ENCODE peak calls at places on chromosomes 13 and 19, in five cellular contexts. B is stimulated activated CD8-positive, alpha-beta memory T cell treated with anti-CD3 and anti-CD28 coated beads, Interleukin-2, amount 100 ng/mL, for 48 hours; Y is T-helper 1 cell; O is brain microvascular endothelial cell; A is M059J. N is an unnamed sample.

GRCh38 chr13:66492479-66492878 is 737.7 kb downstream of the PCDH9 start:
- DNase-seq in B (no peak), Y (no peak), O (no peak), A (no peak), N (no peak)

GRCh38 chr19:37007587-37008220 is 70.5 kb upstream of the ZNF420 start:
- DNase-seq in B (peak), Y (no peak), O (peak), A (no peak), N (peak)

GRCh38 chr19:35718345-35719041 is 690 bp downstream of the KMT2B start:
- DNase-seq in B (peak), Y (peak), O (no peak), A (peak), N (no peak)

GRCh38 chr13:33193428-33193974 is 92.1 kb downstream of the STARD13 start:
- DNase-seq in B (no peak), Y (no peak), O (no peak), A (peak), N (no peak)

GRCh38 chr13:31639443-31640163 is 99.7 kb upstream of the RXFP2 start:
- DNase-seq in B (no peak), Y (no peak), O (no peak), A (peak), N (peak)

GRCh38 chr13:77522444-77522843 is 13.1 kb upstream of the SCEL start:
- DNase-seq in B (no peak), Y (no peak), O (no peak), A (no peak), N (no peak)

GRCh38 chr19:44903602-44904425 is 1.8 kb upstream of the APOE start:
- DNase-seq in B (peak), Y (peak), O (peak), A (peak), N (peak)

GRCh38 chr19:54648129-54648528 is 14.7 kb upstream of the LILRB4 start:
- DNase-seq in B (no peak), Y (no peak), O (no peak), A (no peak), N (no peak)

GRCh38 chr19:33029746-33030303 is 34.9 kb downstream of the RHPN2 start:
- DNase-seq in B (no peak), Y (no peak), O (no peak), A (peak), N (no peak)

GRCh38 chr19:15445807-15446376 is 3.9 kb downstream of the WIZ start:
- DNase-seq in B (no peak), Y (no peak), O (no peak), A (no peak), N (no peak)

GRCh38 chr19:38974599-38975213 is 836 bp downstream of the FBXO17 start:
- DNase-seq in B (no peak), Y (no peak), O (no peak), A (no peak), N (no peak)

GRCh38 chr13:102089177-102089576 is 312.7 kb downstream of the FGF14 start:
- DNase-seq in B (no peak), Y (no peak), O (no peak), A (peak), N (no peak)

GRCh38 chr13:109336730-109337129 is 449.7 kb downstream of the IRS2 start:
- DNase-seq in B (no peak), Y (no peak), O (peak), A (peak), N (peak)

GRCh38 chr13:51339354-51339753 is at the start of gene SERPINE3:
- DNase-seq in B (no peak), Y (no peak), O (no peak), A (no peak), N (no peak)

GRCh38 chr13:40206241-40207109 is 460.0 kb downstream of the FOXO1 start:
- DNase-seq in B (no peak), Y (peak), O (peak), A (peak), N (peak)

GRCh38 chr13:49539313-49539712 is 43.6 kb downstream of the PHF11 start:
- DNase-seq in B (no peak), Y (no peak), O (no peak), A (no peak), N (no peak)

GRCh38 chr19:18521692-18522123 is at the start of gene ELL:
- DNase-seq in B (no peak), Y (no peak), O (no peak), A (no peak), N (no peak)

GRCh38 chr19:18265611-18265981 is 8.7 kb downstream of the IQCN start:
- DNase-seq in B (no peak), Y (no peak), O (no peak), A (no peak), N (no peak)

GRCh38 chr13:113585828-113586355 is 1.3 kb downstream of the TFDP1 start:
- DNase-seq in B (no peak), Y (no peak), O (no peak), A (no peak), N (no peak)

GRCh38 chr19:41195675-41196497 is 2.9 kb downstream of the CYP2S1 start:
- DNase-seq in B (no peak), Y (no peak), O (peak), A (peak), N (peak)

GRCh38 chr19:18785179-18786124 is 5.7 kb downstream of the COMP start:
- DNase-seq in B (peak), Y (peak), O (peak), A (peak), N (no peak)

GRCh38 chr13:91778123-91778522 is 379.7 kb downstream of the GPC5 start:
- DNase-seq in B (no peak), Y (no peak), O (no peak), A (no peak), N (no peak)

GRCh38 chr19:48445256-48445605 is 552 bp upstream of the GRWD1 start:
- DNase-seq in B (no peak), Y (no peak), O (peak), A (peak), N (peak)

GRCh38 chr13:48156466-48156865 is 61.6 kb upstream of the MED4 start:
- DNase-seq in B (peak), Y (peak), O (no peak), A (peak), N (peak)

GRCh38 chr13:109868583-109869311 is 82.4 kb upstream of the IRS2 start:
- DNase-seq in B (no peak), Y (no peak), O (no peak), A (peak), N (no peak)

GRCh38 chr19:28234637-28235036 is 978.3 kb downstream of the UQCRFS1 start:
- DNase-seq in B (no peak), Y (no peak), O (peak), A (no peak), N (peak)

GRCh38 chr13:20462533-20462915 is 63.1 kb downstream of the CRYL1 start:
- DNase-seq in B (no peak), Y (no peak), O (no peak), A (no peak), N (no peak)

GRCh38 chr19:664913-665443 is 2.0 kb upstream of the RNF126 start:
- DNase-seq in B (peak), Y (peak), O (peak), A (peak), N (peak)

GRCh38 chr19:19095691-19096090 is 31.9 kb downstream of the SLC25A42 start:
- DNase-seq in B (no peak), Y (no peak), O (no peak), A (no peak), N (no peak)

GRCh38 chr19:43489310-43489709 is 15.2 kb downstream of the PHLDB3 start:
- DNase-seq in B (no peak), Y (no peak), O (no peak), A (no peak), N (no peak)

GRCh38 chr19:53389591-53390377 is 5.2 kb upstream of the ZNF765 start:
- DNase-seq in B (no peak), Y (no peak), O (no peak), A (no peak), N (no peak)

GRCh38 chr13:99384468-99384867 is 77.3 kb upstream of the GPR183 start:
- DNase-seq in B (no peak), Y (no peak), O (no peak), A (no peak), N (no peak)

GRCh38 chr13:46759861-46760260 is 37.1 kb downstream of the ESD start:
- DNase-seq in B (no peak), Y (no peak), O (no peak), A (no peak), N (no peak)

GRCh38 chr13:114148521-114148855 is 16.1 kb upstream of the RASA3 start:
- DNase-seq in B (peak), Y (peak), O (no peak), A (no peak), N (no peak)

GRCh38 chr19:17296278-17296677 is 6.9 kb downstream of the ABHD8 start:
- DNase-seq in B (no peak), Y (no peak), O (peak), A (peak), N (peak)

GRCh38 chr19:4379383-4380253 is 20.7 kb downstream of the SH3GL1 start:
- DNase-seq in B (no peak), Y (no peak), O (no peak), A (peak), N (peak)

GRCh38 chr13:88461272-88462009 is 790.3 kb downstream of the SLITRK5 start:
- DNase-seq in B (no peak), Y (no peak), O (no peak), A (no peak), N (no peak)

GRCh38 chr19:44003461-44004134 is 841 bp downstream of the ZNF230 start:
- DNase-seq in B (no peak), Y (peak), O (no peak), A (peak), N (peak)

GRCh38 chr13:22449251-22449650 is 731.5 kb upstream of the SGCG start:
- DNase-seq in B (no peak), Y (no peak), O (no peak), A (no peak), N (no peak)

GRCh38 chr19:54462713-54463530 is 656 bp downstream of the LENG9 start:
- DNase-seq in B (peak), Y (peak), O (peak), A (peak), N (peak)

N was measured in HT1080.